ENCODE peak calls at places on chromosomes 3 and 15, in eight cellular contexts. E is SK-N-SH, I is OCI-LY7, T is neural progenitor cell, Q is GM23338, H is PC-3, G is GM23248, J is hepatocyte. A is an unnamed sample.

GRCh38 chr3:14290631-14291385 is 111.6 kb upstream of the SLC6A6 start:
- DNase-seq in E (no peak), Q (peak; percentile 34), T (no peak), I (no peak), H (no peak), G (no peak), J (peak; percentile 69), A (no peak)

GRCh38 chr3:108757404-108757982 is at the start of gene RETNLB:
- DNase-seq in H (no peak), G (no peak), Q (no peak), J (peak; percentile 10), I (no peak), T (no peak), E (no peak), A (no peak)

GRCh38 chr3:134775831-134776230 is 19.2 kb upstream of the EPHB1 start:
- DNase-seq in I (no peak), H (no peak), E (no peak), G (no peak), Q (no peak), J (no peak), T (no peak), A (no peak)

GRCh38 chr15:67133738-67134576 is 68.6 kb downstream of the SMAD3 start:
- DNase-seq in E (no peak), T (peak; percentile 40), I (peak; percentile 82), H (no peak), G (peak; percentile 57), J (no peak), Q (peak; percentile 44), A (peak; percentile 83)

GRCh38 chr15:56225520-56225919 is 18.2 kb downstream of the RFX7 start:
- DNase-seq in Q (no peak), G (no peak), J (no peak), H (no peak), I (no peak), E (no peak), T (no peak), A (no peak)

GRCh38 chr3:40876496-40876895 is 322.8 kb upstream of the CTNNB1 start:
- DNase-seq in E (no peak), I (no peak), J (no peak), T (no peak), G (no peak), H (no peak), Q (no peak), A (no peak)

GRCh38 chr3:28924744-28925360 is 356.0 kb upstream of the RBMS3 start:
- DNase-seq in G (peak; percentile 73), T (no peak), I (no peak), H (peak; percentile 76), J (no peak), Q (no peak), E (no peak), A (no peak)

GRCh38 chr3:146308222-146308621 is 57.3 kb upstream of the PLSCR4 start:
- DNase-seq in E (no peak), J (no peak), T (no peak), I (no peak), H (peak; percentile 81), G (peak; percentile 92), Q (no peak), A (no peak)

GRCh38 chr15:83063555-83063954 is 3.5 kb downstream of the BTBD1 start:
- DNase-seq in J (no peak), G (no peak), I (peak; percentile 41), T (no peak), H (no peak), E (no peak), Q (no peak), A (no peak)
- H3K27ac ChIP-seq in J (peak overlapping the region; percentile 63), G (no peak overlapping the region), I (peak overlapping the region; percentile 27), T (no peak overlapping the region), H (no peak overlapping the region), E (no peak overlapping the region), Q (peak overlapping the region; percentile 12), A (no peak overlapping the region)

DNA sequence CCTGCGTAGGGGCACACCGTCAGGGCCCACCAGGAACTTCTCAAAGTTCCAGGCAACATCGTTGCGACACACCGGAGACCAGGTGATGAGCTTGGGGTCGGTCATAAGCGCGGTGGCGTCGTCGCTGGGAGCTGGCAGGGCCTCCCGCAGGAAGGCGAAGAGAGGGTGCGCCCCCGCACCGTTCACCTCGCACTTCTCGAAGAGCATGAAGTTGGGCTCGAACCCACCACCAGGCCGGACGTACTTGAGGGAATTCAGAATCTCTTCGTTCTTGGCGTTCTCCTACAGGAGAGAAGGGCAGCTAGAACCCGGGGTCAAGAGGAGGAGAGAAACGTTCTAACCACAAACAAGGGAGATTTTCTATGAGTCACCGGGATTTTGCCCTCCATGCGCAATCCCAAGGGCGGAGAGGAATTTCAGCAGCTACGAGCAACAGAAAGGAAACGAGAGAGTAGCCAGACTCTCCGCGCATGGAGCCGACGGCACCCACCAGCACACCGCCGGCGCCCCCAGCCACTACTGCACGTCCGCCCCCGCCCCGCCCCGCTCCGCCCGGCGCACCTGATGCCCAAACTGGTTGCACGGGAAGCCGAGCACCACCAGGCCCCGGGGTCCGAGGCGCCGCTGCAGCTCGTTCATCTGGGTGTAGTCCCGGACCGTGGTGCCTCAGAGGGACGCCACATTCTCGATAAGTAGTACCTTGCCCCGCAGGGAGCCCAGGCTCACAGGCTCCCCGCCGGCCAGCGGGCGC is 512 bp downstream of the GPX1 start:
- DNase-seq in H (peak; percentile 77), G (peak; percentile 96), E (peak; percentile 61), J (peak; percentile 79), T (peak; percentile 57), Q (peak; percentile 53), I (peak; percentile 32), A (no peak)
- H2AFZ ChIP-seq in H (peak overlapping the region; percentile 60), G (no peak overlapping the region), E (no peak overlapping the region), J (peak overlapping the region; percentile 23), T (no peak overlapping the region), Q (peak overlapping the region; percentile 23), I (no peak overlapping the region), A (no peak overlapping the region)

GRCh38 chr3:52077900-52078299 is 21.5 kb upstream of the DUSP7 start:
- DNase-seq in I (no peak), J (no peak), H (no peak), G (no peak), Q (no peak), T (no peak), E (no peak), A (no peak)
- TF ChIP-seq EZH2phosphoT487 in I (no peak), J (no peak), H (no peak), G (no peak), Q (no peak), T (no peak), E (no peak), A (no peak)

DNA sequence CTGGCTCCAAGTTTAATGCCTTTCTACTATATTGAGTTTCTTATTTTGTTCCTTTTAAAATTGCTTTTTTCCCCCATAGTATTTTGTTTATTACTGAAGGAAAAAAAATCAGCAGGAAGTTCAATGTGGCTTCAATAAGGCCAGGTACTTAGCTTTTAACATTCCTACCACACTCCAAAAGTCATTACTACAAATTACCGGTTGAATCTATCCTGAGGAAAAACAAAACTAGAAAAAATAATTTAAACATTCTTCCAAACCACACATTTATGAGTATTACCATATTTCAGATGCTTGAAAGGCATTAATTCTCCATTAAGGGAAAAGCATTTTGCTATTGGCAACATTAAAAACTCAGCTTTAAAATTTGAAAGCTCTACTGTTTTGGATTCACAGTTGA is 20.2 kb upstream of the TNFSF10 start:
- DNase-seq in G (no peak), Q (no peak), J (no peak), T (no peak), I (no peak), E (no peak), H (no peak), A (no peak)
- H3K27ac ChIP-seq in G (no peak overlapping the region), Q (no peak overlapping the region), J (no peak overlapping the region), T (no peak overlapping the region), I (no peak overlapping the region), E (peak overlapping the region; percentile 17), H (no peak overlapping the region), A (no peak overlapping the region)

DNA sequence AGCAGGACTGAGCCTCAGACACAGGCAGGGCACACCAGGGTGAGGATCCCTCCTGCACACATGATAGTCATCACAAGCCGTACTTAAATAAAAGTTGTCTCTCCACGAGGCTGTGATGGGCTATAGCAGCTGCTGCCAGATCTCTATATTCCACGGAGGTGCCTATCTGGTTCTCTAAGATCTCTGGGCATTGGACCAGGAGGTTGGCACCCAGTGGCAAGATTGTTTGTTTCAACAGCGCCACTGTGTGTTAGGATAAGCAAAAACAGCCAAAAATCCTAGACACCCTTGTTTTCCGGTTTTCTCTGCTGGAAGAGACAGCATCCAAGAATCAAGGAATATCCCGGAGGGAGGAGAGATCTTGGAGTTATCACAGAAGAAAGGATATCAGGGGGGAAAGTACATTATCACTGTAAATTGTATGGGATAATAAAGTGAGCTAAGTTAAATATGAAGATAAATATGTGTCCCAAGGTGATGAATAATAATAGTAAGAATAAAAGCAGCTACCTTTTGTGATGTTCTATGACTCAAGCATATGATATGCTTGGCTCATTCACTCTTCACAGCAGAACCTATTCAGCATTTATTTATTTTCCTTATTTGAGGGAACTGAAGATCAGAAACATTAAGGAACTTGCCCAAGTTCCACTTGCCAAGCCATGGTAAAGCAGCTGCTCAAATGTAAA is 90.6 kb upstream of the AKAP13 start:
- DNase-seq in J (peak; percentile 24), H (peak; percentile 80), I (peak; percentile 55), E (peak; percentile 79), Q (peak; percentile 75), T (peak; percentile 54), G (peak; percentile 82), A (peak; percentile 44)
- H2AFZ ChIP-seq in J (no peak overlapping the region), H (no peak overlapping the region), I (no peak overlapping the region), E (no peak overlapping the region), Q (no peak overlapping the region), T (no peak overlapping the region), G (no peak overlapping the region), A (no peak overlapping the region)

GRCh38 chr15:57319919-57320542 is 56.3 kb upstream of the CGNL1 start:
- DNase-seq in I (no peak), E (no peak), T (no peak), J (no peak), H (no peak), Q (no peak), G (no peak), A (no peak)

GRCh38 chr15:57321973-57322601 is 54.2 kb upstream of the CGNL1 start:
- DNase-seq in G (no peak), T (peak; percentile 46), H (no peak), Q (peak; percentile 45), J (no peak), I (no peak), E (no peak), A (no peak)

GRCh38 chr15:57319226-57319918 is 56.9 kb upstream of the CGNL1 start:
- DNase-seq in E (no peak), J (no peak), H (no peak), G (no peak), I (no peak), T (no peak), Q (no peak), A (no peak)

GRCh38 chr15:57321485-57321884 is 54.8 kb upstream of the CGNL1 start:
- DNase-seq in H (no peak), Q (no peak), T (no peak), E (no peak), J (no peak), G (no peak), I (no peak), A (no peak)

DNA sequence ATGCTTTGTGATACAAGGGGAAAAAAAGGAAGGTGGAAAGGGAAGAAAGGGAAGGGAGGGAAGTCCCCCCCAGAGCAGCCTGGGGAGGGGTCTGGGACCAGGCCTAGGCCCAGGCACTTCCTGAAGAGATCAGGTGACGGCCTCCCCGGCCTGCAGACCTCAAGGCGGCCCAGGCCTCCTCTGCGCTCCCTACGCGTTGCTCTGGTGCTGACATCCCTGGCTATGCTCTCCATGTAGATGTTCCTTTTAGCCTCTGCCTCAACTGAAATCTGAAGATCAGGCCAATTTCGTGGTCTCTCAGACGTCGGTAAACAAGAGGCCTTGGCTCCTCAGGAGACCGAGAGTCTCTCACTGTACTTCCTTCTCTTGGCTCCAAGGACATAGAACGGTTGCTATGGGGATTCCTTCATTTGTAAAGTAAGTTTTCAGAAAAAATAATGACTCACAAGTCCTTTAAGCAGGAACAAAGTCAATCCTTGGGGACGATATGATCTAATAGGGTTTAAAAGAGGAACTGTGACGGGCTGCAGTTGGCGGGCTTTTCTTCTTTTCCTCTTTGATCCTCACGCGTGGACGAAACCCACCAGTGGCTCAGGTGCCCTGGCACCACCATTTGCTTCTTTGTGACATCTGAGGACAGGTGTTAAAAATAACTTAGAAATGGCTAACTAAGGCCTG is 55.6 kb upstream of the CGNL1 start:
- DNase-seq in E (no peak), Q (no peak), G (peak; percentile 85), T (no peak), H (no peak), I (peak; percentile 61), J (peak; percentile 52), A (no peak)
- TF ChIP-seq EZH2phosphoT487 in E (no peak), Q (no peak), G (no peak), T (no peak), H (no peak), I (no peak), J (no peak), A (no peak)

A was measured in MM.1S.